ENCODE peak calls at places on chromosomes 4 and X, in eight cellular contexts. Q is aorta; S is Panc1; E is PC-3; C is Peyer's patch; B is IMR-90; A is CD8-positive, alpha-beta memory T cell; H is small intestine. M is an unnamed sample. For H3K9me3, the result is how much of the 10 kb centered on the place peaks cover.

GRCh38 chr4:15655223-15656037 is at the start of gene FBXL5:
- DNase-seq in Q (peak), S (no peak), E (peak), C (peak), B (peak), A (peak), H (peak), M (peak)

GRCh38 chr4:70914631-70915030 is 12.5 kb downstream of the MOB1B start:
- DNase-seq in Q (no peak), S (no peak), E (peak), C (no peak), B (no peak), A (no peak), H (no peak), M (no peak)

GRCh38 chrX:130393451-130394074 is 8.1 kb upstream of the GPR119 start:
- DNase-seq in Q (no peak), S (peak), E (peak), C (peak), B (peak), A (no peak), H (peak), M (peak)

GRCh38 chrX:119488749-119489148 is 20.5 kb downstream of the SLC25A5 start:
- DNase-seq in Q (peak), S (no peak), E (peak), C (peak), B (peak), A (peak), H (peak), M (peak)

GRCh38 chr4:156710571-156711195 is 260.9 kb downstream of the PDGFC start:
- DNase-seq in Q (no peak), S (no peak), E (peak), C (no peak), B (peak), A (no peak), H (no peak), M (no peak)

GRCh38 chr4:137343221-137343620 is 189.1 kb downstream of the PCDH18 start:
- DNase-seq in Q (no peak), S (no peak), E (no peak), C (no peak), B (peak), A (no peak), H (no peak), M (no peak)

GRCh38 chr4:77196866-77197265 is 39.9 kb downstream of the CCNG2 start:
- DNase-seq in Q (no peak), S (no peak), E (no peak), C (no peak), B (no peak), A (no peak), H (no peak), M (no peak)

GRCh38 chr4:1417522-1418390 is 11.5 kb upstream of the NKX1-1 start:
- DNase-seq in Q (peak), S (no peak), E (peak), C (peak), B (no peak), A (peak), H (no peak), M (no peak)

GRCh38 chr4:78560296-78560963 is 8.9 kb downstream of the ANXA3 start:
- DNase-seq in Q (no peak), S (no peak), E (peak), C (no peak), B (peak), A (no peak), H (peak), M (no peak)

GRCh38 chrX:97200454-97200853 is 316.7 kb downstream of the RPA4 start:
- DNase-seq in Q (no peak), S (no peak), E (no peak), C (no peak), B (no peak), A (no peak), H (no peak), M (no peak)

GRCh38 chr4:155787113-155787710 is 28.4 kb downstream of the GUCY1B1 start:
- DNase-seq in Q (no peak), S (peak), E (peak), C (no peak), B (peak), A (no peak), H (peak), M (no peak)

GRCh38 chr4:8664976-8665375 is 72.4 kb downstream of the CPZ start:
- DNase-seq in Q (no peak), S (no peak), E (no peak), C (no peak), B (no peak), A (no peak), H (no peak), M (no peak)

GRCh38 chrX:67893931-67894330 is 350.1 kb downstream of the AR start:
- DNase-seq in Q (no peak), S (no peak), E (peak), C (no peak), B (peak), A (no peak), H (no peak), M (no peak)

GRCh38 chrX:109862386-109862910 is 129.4 kb upstream of the ACSL4 start:
- DNase-seq in Q (no peak), S (no peak), E (peak), C (no peak), B (no peak), A (no peak), H (no peak), M (no peak)

GRCh38 chr4:6222761-6223292 is 22.5 kb upstream of the JAKMIP1 start:
- DNase-seq in Q (no peak), S (no peak), E (peak), C (peak), B (no peak), A (no peak), H (no peak), M (no peak)

GRCh38 chrX:1412551-1413161 is 20.7 kb upstream of the SLC25A6 start:
- DNase-seq in Q (peak), S (no peak), E (no peak), C (peak), B (no peak), A (no peak), H (no peak), M (no peak)

GRCh38 chr4:81352476-81352875 is 119.2 kb downstream of the RASGEF1B start:
- DNase-seq in Q (no peak), S (no peak), E (no peak), C (no peak), B (peak), A (no peak), H (no peak), M (no peak)

GRCh38 chr4:43331226-43332078 is 438.9 kb downstream of the GRXCR1 start:
- DNase-seq in Q (no peak), S (no peak), E (peak), C (no peak), B (peak), A (no peak), H (no peak), M (no peak)

GRCh38 chr4:5749568-5749967 is 38.6 kb downstream of the EVC start:
- DNase-seq in Q (no peak), S (no peak), E (no peak), C (no peak), B (no peak), A (no peak), H (no peak), M (no peak)

GRCh38 chr4:138673053-138673452 is 342.5 kb upstream of the NOCT start:
- DNase-seq in Q (no peak), S (no peak), E (no peak), C (no peak), B (peak), A (no peak), H (no peak), M (no peak)

GRCh38 chr4:108484187-108484586 is 136.2 kb upstream of the RPL34 start:
- DNase-seq in Q (no peak), S (no peak), E (no peak), C (no peak), B (no peak), A (no peak), H (no peak), M (no peak)

GRCh38 chrX:154805696-154806091 is 409 bp upstream of the MPP1 start:
- DNase-seq in Q (no peak), S (no peak), E (no peak), C (no peak), B (peak), A (no peak), H (peak), M (no peak)

GRCh38 chr4:80171656-80172055 is 25.6 kb upstream of the PRDM8 start:
- DNase-seq in Q (no peak), S (no peak), E (no peak), C (no peak), B (no peak), A (no peak), H (no peak), M (no peak)

GRCh38 chr4:156805696-156806095 is 165.9 kb downstream of the PDGFC start:
- DNase-seq in Q (no peak), S (no peak), E (no peak), C (no peak), B (no peak), A (no peak), H (no peak), M (no peak)

GRCh38 chrX:110966839-110967238 is 129.2 kb upstream of the PAK3 start:
- DNase-seq in Q (no peak), S (no peak), E (no peak), C (no peak), B (no peak), A (no peak), H (no peak), M (no peak)

GRCh38 chr4:37475776-37476175 is 210.4 kb downstream of the RELL1 start:
- DNase-seq in Q (no peak), S (no peak), E (no peak), C (no peak), B (no peak), A (no peak), H (no peak), M (no peak)

GRCh38 chrX:139691843-139692505 is 16.0 kb downstream of the MCF2 start:
- DNase-seq in Q (peak), S (no peak), E (no peak), C (no peak), B (no peak), A (no peak), H (no peak), M (no peak)

GRCh38 chrX:56764975-56765791 is 36.1 kb downstream of the NBDY start:
- DNase-seq in Q (peak), S (no peak), E (no peak), C (peak), B (no peak), A (no peak), H (no peak), M (peak)

GRCh38 chr4:109921384-109921808 is 8.7 kb downstream of the EGF start:
- DNase-seq in Q (no peak), S (no peak), E (peak), C (no peak), B (peak), A (no peak), H (no peak), M (no peak)

GRCh38 chrX:45592067-45592466 is 391.4 kb upstream of the DIPK2B start:
- DNase-seq in Q (no peak), S (no peak), E (no peak), C (no peak), B (peak), A (no peak), H (no peak), M (no peak)

GRCh38 chr4:54378461-54378860 is 149.4 kb downstream of the PDGFRA start:
- DNase-seq in Q (no peak), S (no peak), E (peak), C (no peak), B (peak), A (no peak), H (no peak), M (no peak)

GRCh38 chr4:76601791-76602190 is 166.8 kb downstream of the SHROOM3 start:
- DNase-seq in Q (no peak), S (no peak), E (no peak), C (no peak), B (peak), A (no peak), H (peak), M (no peak)

GRCh38 chr4:105106416-105106815 is 40.3 kb upstream of the TET2 start:
- DNase-seq in Q (no peak), S (no peak), E (no peak), C (no peak), B (no peak), A (no peak), H (no peak), M (no peak)

GRCh38 chr4:84158670-84159069 is 340.4 kb downstream of the NKX6-1 start:
- DNase-seq in Q (no peak), S (no peak), E (no peak), C (no peak), B (no peak), A (no peak), H (peak), M (no peak)

GRCh38 chrX:1713296-1713695 is 98.4 kb downstream of the ASMT start:
- DNase-seq in Q (no peak), S (no peak), E (no peak), C (no peak), B (no peak), A (no peak), H (no peak), M (no peak)

GRCh38 chr4:8593268-8594096 is 917 bp downstream of the CPZ start:
- DNase-seq in Q (no peak), S (no peak), E (no peak), C (no peak), B (no peak), A (no peak), H (no peak), M (no peak)

GRCh38 chrX:22952011-22952410 is 47.7 kb upstream of the DDX53 start:
- DNase-seq in Q (no peak), S (no peak), E (peak), C (no peak), B (peak), A (no peak), H (no peak), M (no peak)

GRCh38 chr4:168637872-168638756 is 141.3 kb downstream of the PALLD start:
- DNase-seq in Q (no peak), S (no peak), E (no peak), C (no peak), B (peak), A (no peak), H (no peak), M (no peak)

GRCh38 chr4:168636506-168637176 is 139.8 kb downstream of the PALLD start:
- DNase-seq in Q (no peak), S (no peak), E (peak), C (no peak), B (peak), A (no peak), H (no peak), M (no peak)

GRCh38 chr4:168633474-168633873 is 136.6 kb downstream of the PALLD start:
- DNase-seq in Q (no peak), S (no peak), E (no peak), C (no peak), B (no peak), A (no peak), H (no peak), M (no peak)

GRCh38 chr4:168634276-168634802 is 137.5 kb downstream of the PALLD start:
- DNase-seq in Q (no peak), S (no peak), E (peak), C (no peak), B (peak), A (no peak), H (no peak), M (no peak)

GRCh38 chr4:168636040-168636439 is 139.2 kb downstream of the PALLD start:
- DNase-seq in Q (no peak), S (no peak), E (no peak), C (no peak), B (no peak), A (no peak), H (no peak), M (no peak)
- H3K27ac ChIP-seq in Q (peak), S (no peak), E (peak), C (no peak), B (peak), A (no peak), H (peak), M (no peak)

GRCh38 chrX:39624166-39624565 is 473.6 kb downstream of the BCOR start:
- DNase-seq in Q (no peak), S (no peak), E (no peak), C (no peak), B (no peak), A (no peak), H (no peak), M (no peak)
- H3K9me3 ChIP-seq in Q (under half), S (under half), E (under half), C (under half), B (under half), A (under half), H (under half), M (under half)

GRCh38 chr4:24664956-24665355 is 80.6 kb upstream of the DHX15 start:
- DNase-seq in Q (no peak), S (no peak), E (no peak), C (no peak), B (peak), A (no peak), H (no peak), M (no peak)
- H3K27ac ChIP-seq in Q (no peak), S (no peak), E (no peak), C (no peak), B (peak), A (no peak), H (no peak), M (no peak)

DNA sequence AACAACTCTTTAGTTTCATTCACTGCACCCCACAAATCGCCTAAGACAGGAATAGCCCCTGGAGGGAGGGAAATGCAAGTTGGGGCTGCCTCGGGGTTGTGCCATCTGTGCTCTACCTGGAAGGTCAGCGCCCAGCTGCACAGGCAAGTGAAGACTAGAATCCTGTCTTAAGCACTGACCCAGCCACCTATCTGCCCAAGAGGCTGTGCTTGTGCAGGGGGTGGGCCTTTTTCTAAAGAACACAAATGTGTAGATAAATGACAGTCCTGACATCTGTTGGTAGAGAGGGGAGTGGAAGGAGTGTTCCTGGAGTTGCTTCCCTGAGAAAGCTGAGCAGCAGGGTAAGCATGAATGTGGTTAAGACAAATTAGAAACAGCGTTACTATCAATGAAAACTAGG is 15.7 kb downstream of the ZNF518B start:
- DNase-seq in Q (no peak), S (no peak), E (no peak), C (no peak), B (no peak), A (no peak), H (no peak), M (no peak)
- H3K9me3 ChIP-seq in Q (under half), S (under half), E (under half), C (under half), B (under half), A (under half), H (under half), M (under half)

GRCh38 chr4:112649055-112649408 is 12.1 kb downstream of the LARP7 start:
- DNase-seq in Q (no peak), S (no peak), E (no peak), C (no peak), B (no peak), A (no peak), H (no peak), M (no peak)
- H3K27ac ChIP-seq in Q (no peak), S (no peak), E (no peak), C (no peak), B (no peak), A (no peak), H (no peak), M (no peak)

GRCh38 chrX:10119399-10119990 is 37.3 kb upstream of the CLCN4 start:
- DNase-seq in Q (no peak), S (peak), E (peak), C (peak), B (peak), A (peak), H (peak), M (peak)
- H3K9me3 ChIP-seq in Q (under half), S (under half), E (under half), C (under half), B (under half), A (under half), H (under half), M (under half)